ENCODE peak calls at places on chromosomes 7 and 10, in five cellular contexts. Q is cardiac fibroblast, Y is uterus, S is RWPE2, X is HFF-Myc. F is an unnamed sample.

GRCh38 chr7:156002362-156003001 is 190.2 kb upstream of the SHH start:
- DNase-seq in Q (no peak), Y (no peak), S (no peak), X (no peak), F (no peak)

GRCh38 chr10:30718877-30719268 is 89.3 kb upstream of the LYZL2 start:
- DNase-seq in Q (no peak), Y (no peak), S (no peak), X (no peak), F (no peak)

GRCh38 chr7:47887016-47887640 is 61.1 kb downstream of the PKD1L1 start:
- DNase-seq in Q (no peak), Y (no peak), S (no peak), X (no peak), F (no peak)

GRCh38 chr10:80413152-80413996 is 5.0 kb downstream of the PRXL2A start:
- DNase-seq in Q (peak), Y (no peak), S (peak), X (peak), F (no peak)

GRCh38 chr7:128003787-128004186 is 27.4 kb downstream of the LRRC4 start:
- DNase-seq in Q (peak), Y (no peak), S (no peak), X (no peak), F (no peak)

GRCh38 chr7:4789194-4790077 is 14.0 kb downstream of the AP5Z1 start:
- DNase-seq in Q (no peak), Y (no peak), S (peak), X (no peak), F (no peak)

GRCh38 chr7:25656581-25657026 is 428.3 kb upstream of the NPVF start:
- DNase-seq in Q (peak), Y (no peak), S (no peak), X (peak), F (no peak)

GRCh38 chr10:97701438-97702064 is 12.0 kb upstream of the MARVELD1 start:
- DNase-seq in Q (peak), Y (peak), S (no peak), X (peak), F (peak)

GRCh38 chr10:34386911-34387310 is 428.2 kb downstream of the PARD3 start:
- DNase-seq in Q (no peak), Y (no peak), S (no peak), X (no peak), F (no peak)

GRCh38 chr7:66138994-66139752 is 24.5 kb downstream of the CRCP start:
- DNase-seq in Q (no peak), Y (no peak), S (no peak), X (no peak), F (no peak)

GRCh38 chr7:55056577-55057480 is 38.0 kb downstream of the EGFR start:
- DNase-seq in Q (peak), Y (no peak), S (no peak), X (no peak), F (no peak)

GRCh38 chr10:7423521-7423920 is 12.7 kb upstream of the SFMBT2 start:
- DNase-seq in Q (no peak), Y (no peak), S (no peak), X (no peak), F (no peak)

GRCh38 chr10:133087679-133088523 is at the start of gene ADGRA1:
- DNase-seq in Q (no peak), Y (no peak), S (no peak), X (no peak), F (no peak)

GRCh38 chr10:70379581-70380176 is 2.7 kb downstream of the LRRC20 start:
- DNase-seq in Q (no peak), Y (no peak), S (no peak), X (no peak), F (no peak)

DNA sequence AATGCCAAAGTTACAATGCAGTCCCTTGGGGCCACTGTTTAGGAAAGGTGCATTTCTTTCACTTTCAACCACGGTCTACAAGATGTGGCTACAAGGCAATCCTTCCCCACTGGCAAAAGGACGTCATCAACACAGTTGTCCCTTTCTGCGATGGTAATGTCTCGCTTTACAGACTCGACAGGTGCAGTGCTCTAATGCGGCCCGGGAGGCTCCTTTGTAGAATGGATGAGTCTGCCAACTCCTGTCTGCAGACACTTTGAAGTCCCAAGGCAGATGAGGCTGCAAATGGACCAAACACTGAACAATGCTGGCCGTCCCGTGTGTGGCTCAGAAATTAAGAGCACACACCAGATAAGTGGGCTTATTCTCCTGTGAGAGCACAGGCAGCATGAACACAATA is 133.7 kb downstream of the PIP4K2A start:
- DNase-seq in Q (no peak), Y (no peak), S (no peak), X (no peak), F (no peak)
- TF ChIP-seq CTCF in Q (no peak), Y (no peak), S (no peak), X (no peak), F (no peak)

GRCh38 chr10:48937796-48938195 is 1.8 kb downstream of the LRRC18 start:
- DNase-seq in Q (no peak), Y (no peak), S (no peak), X (no peak), F (no peak)
- TF ChIP-seq CTCF in Q (no peak), Y (no peak), S (no peak), X (no peak), F (no peak)

GRCh38 chr10:35643151-35643975 is 1.3 kb upstream of the FZD8 start:
- DNase-seq in Q (peak), Y (peak), S (no peak), X (no peak), F (peak)
- TF ChIP-seq CTCF in Q (no peak), Y (no peak), S (no peak), X (no peak), F (no peak)

GRCh38 chr10:78952018-78952417 is 116.7 kb upstream of the ZMIZ1 start:
- DNase-seq in Q (no peak), Y (no peak), S (no peak), X (no peak), F (no peak)
- TF ChIP-seq CTCF in Q (no peak), Y (no peak), S (no peak), X (no peak), F (no peak)

GRCh38 chr7:142811154-142811737 is 40.5 kb downstream of the PRSS2 start:
- DNase-seq in Q (peak), Y (no peak), S (no peak), X (no peak), F (peak)
- TF ChIP-seq CTCF in Q (peak), Y (peak), S (peak), X (peak), F (peak)

DNA sequence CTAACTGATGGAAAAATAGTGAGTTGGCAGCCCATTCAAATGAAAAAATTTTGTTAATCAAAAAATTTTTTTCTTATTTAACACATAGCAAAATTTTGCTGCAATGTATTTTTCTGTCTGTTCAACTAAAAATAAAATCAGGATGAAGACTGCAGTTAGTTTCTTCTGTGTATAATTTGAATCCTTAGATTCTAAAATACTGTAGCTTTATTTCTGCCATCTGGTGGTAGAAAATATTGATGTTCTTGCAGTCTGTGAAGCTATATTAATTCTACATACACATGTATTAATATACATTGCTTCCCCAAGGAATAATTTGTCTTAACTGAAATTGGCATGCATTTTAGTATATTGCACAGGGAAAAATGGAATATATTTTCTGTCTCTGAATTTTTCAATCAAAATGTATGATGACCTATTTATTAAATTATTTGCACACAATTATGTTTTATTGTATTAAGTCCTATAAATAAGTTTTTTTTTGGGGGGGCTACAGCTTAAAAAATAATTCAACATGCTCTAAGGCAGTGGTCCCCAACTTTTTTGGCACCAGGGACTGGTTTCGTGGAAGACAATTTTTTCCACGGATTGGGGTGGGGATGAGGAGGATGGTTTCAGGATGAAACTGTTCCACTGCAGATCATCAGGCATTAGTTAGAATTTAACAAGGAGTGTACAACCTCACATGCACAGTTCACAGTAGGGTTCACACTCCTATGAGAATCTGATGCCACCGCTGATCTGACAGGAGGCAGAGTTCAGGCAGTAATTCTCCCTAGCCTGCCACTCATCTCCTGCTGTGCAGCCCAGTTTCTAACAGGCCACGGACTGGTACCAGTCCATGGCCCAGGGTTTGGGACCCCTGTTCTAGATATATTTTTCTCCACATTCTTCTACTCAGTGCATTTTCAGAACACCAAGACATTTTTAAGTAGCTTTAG is 119.4 kb downstream of the GNAT3 start:
- DNase-seq in Q (peak), Y (no peak), S (no peak), X (no peak), F (no peak)
- TF ChIP-seq CTCF in Q (peak), Y (peak), S (peak), X (peak), F (peak)

GRCh38 chr7:122887198-122887597 is 938 bp upstream of the CADPS2 start:
- DNase-seq in Q (peak), Y (peak), S (no peak), X (no peak), F (peak)
- TF ChIP-seq CTCF in Q (peak), Y (peak), S (peak), X (no peak), F (no peak)

F was measured in endothelial cell.